ENCODE peak calls at places on chromosome 6, in four cellular contexts. H is nucleus accumbens; I is CD8-positive, alpha-beta memory T cell; Z is NCI-H82. J is an unnamed sample.

GRCh38 chr6:30741789-30742315 is 635 bp downstream of the FLOT1 start:
- DNase-seq in H (no peak), I (no peak), Z (no peak), J (no peak)

GRCh38 chr6:50907565-50907964 is 88.9 kb downstream of the TFAP2B start:
- DNase-seq in I (no peak), Z (no peak), H (no peak), J (no peak)

GRCh38 chr6:1096967-1097765 is 214.7 kb upstream of the FOXQ1 start:
- DNase-seq in Z (no peak), I (no peak), H (no peak), J (no peak)

GRCh38 chr6:164453835-164454234 is 855.6 kb downstream of the C6orf118 start:
- DNase-seq in Z (no peak), H (no peak), I (no peak), J (no peak)

GRCh38 chr6:84411060-84411629 is 183.7 kb upstream of the CEP162 start:
- DNase-seq in I (no peak), H (no peak), Z (no peak), J (no peak)

GRCh38 chr6:96990462-96990861 is 65.9 kb downstream of the KLHL32 start:
- DNase-seq in H (peak), I (no peak), Z (no peak), J (no peak)

GRCh38 chr6:10598084-10598960 is 77.2 kb downstream of the GCNT2 start:
- DNase-seq in I (no peak), H (no peak), Z (no peak), J (peak)

GRCh38 chr6:38025431-38025830 is 205.9 kb downstream of the ZFAND3 start:
- DNase-seq in H (no peak), Z (no peak), I (no peak), J (no peak)

GRCh38 chr6:43144879-43145278 is 26.2 kb upstream of the SRF start:
- DNase-seq in I (no peak), H (no peak), Z (no peak), J (no peak)

GRCh38 chr6:160036790-160037206 is 67.9 kb downstream of the IGF2R start:
- DNase-seq in I (no peak), H (no peak), Z (no peak), J (no peak)

GRCh38 chr6:7546832-7547714 is 5.6 kb downstream of the DSP start:
- DNase-seq in H (no peak), Z (no peak), I (no peak), J (no peak)

GRCh38 chr6:71289039-71289801 is 609 bp downstream of the OGFRL1 start:
- DNase-seq in H (no peak), Z (peak), I (peak), J (peak)

GRCh38 chr6:142300758-142301251 is 1.0 kb upstream of the ADGRG6 start:
- DNase-seq in Z (no peak), I (no peak), H (no peak), J (no peak)

GRCh38 chr6:117907600-117908245 is 659 bp downstream of the SLC35F1 start:
- DNase-seq in Z (peak), I (no peak), H (no peak), J (no peak)

GRCh38 chr6:113690255-113690956 is 166.7 kb upstream of the MARCKS start:
- DNase-seq in H (no peak), I (no peak), Z (no peak), J (peak)

GRCh38 chr6:33427585-33428218 is 7.8 kb downstream of the SYNGAP1 start:
- DNase-seq in H (peak), Z (peak), I (peak), J (peak)

GRCh38 chr6:128303870-128304269 is 216.5 kb downstream of the PTPRK start:
- DNase-seq in Z (no peak), H (no peak), I (no peak), J (no peak)

GRCh38 chr6:142714956-142715355 is 230.0 kb downstream of the HIVEP2 start:
- DNase-seq in H (no peak), Z (no peak), I (no peak), J (no peak)

GRCh38 chr6:41704656-41705328 is 30.6 kb downstream of the TFEB start:
- DNase-seq in H (no peak), Z (no peak), I (no peak), J (no peak)

J was measured in OCI-M1.